ENCODE peak calls at places on chromosomes 16 and 17, in nine cellular contexts. C is HCEC 1CT; T is natural killer cell treated with Interleukin-12 subunit alpha and Interleukin-12 subunit beta and Interleukin-15 and Interleukin-18, amount 100 ng/mL, for 72 hours; K is stimulated activated CD8-positive, alpha-beta memory T cell treated with anti-CD3 and anti-CD28 coated beads, Interleukin-7, amount 100 ng/mL, for 1 hour; J is occipital lobe; H is endodermal cell; A is retina; Q is GOT3; O is progenitor cell of endocrine pancreas. M is an unnamed sample.

GRCh38 chr17:69732272-69732671 is 317.8 kb downstream of the MAP2K6 start:
- DNase-seq in A (no peak), J (no peak), H (no peak), T (no peak), O (no peak), Q (no peak), K (no peak), C (peak), M (no peak)

GRCh38 chr16:80254970-80255369 is 285.8 kb upstream of the DYNLRB2 start:
- DNase-seq in T (no peak), Q (no peak), J (no peak), C (no peak), O (no peak), H (no peak), A (no peak), K (no peak), M (no peak)

GRCh38 chr17:29918922-29919856 is 10.8 kb downstream of the SSH2 start:
- DNase-seq in A (no peak), C (no peak), Q (no peak), H (no peak), T (no peak), O (no peak), J (no peak), K (no peak), M (peak)

GRCh38 chr17:76145231-76146052 is 4.4 kb upstream of the FOXJ1 start:
- DNase-seq in J (no peak), C (no peak), T (peak), A (no peak), H (peak), O (no peak), K (no peak), Q (no peak), M (no peak)

GRCh38 chr16:85350973-85351372 is 238.7 kb upstream of the CIBAR2 start:
- DNase-seq in T (no peak), H (no peak), J (peak), C (peak), Q (peak), A (no peak), K (no peak), O (no peak), M (peak)

GRCh38 chr17:59872351-59872750 is 20.4 kb downstream of the TUBD1 start:
- DNase-seq in K (no peak), C (no peak), Q (no peak), H (no peak), O (no peak), J (no peak), T (no peak), A (no peak), M (no peak)

GRCh38 chr17:35212668-35213067 is 18.5 kb upstream of the SLC35G3 start:
- DNase-seq in T (no peak), Q (no peak), O (no peak), H (no peak), A (no peak), C (no peak), K (no peak), J (no peak), M (no peak)

GRCh38 chr17:29581583-29582253 is 7.7 kb downstream of the GIT1 start:
- DNase-seq in A (no peak), Q (no peak), K (no peak), H (peak), O (no peak), J (peak), T (no peak), C (no peak), M (no peak)

GRCh38 chr16:68096491-68096890 is 11.3 kb downstream of the NFATC3 start:
- DNase-seq in T (no peak), O (no peak), C (no peak), H (no peak), A (no peak), J (no peak), Q (no peak), K (no peak), M (no peak)

GRCh38 chr16:31202402-31203385 is at the start of gene PYCARD:
- DNase-seq in O (peak), T (no peak), A (peak), K (no peak), H (peak), Q (no peak), C (peak), J (no peak), M (peak)

GRCh38 chr17:7356072-7356549 is 1.2 kb downstream of the TMEM95 start:
- DNase-seq in T (peak), H (peak), K (peak), J (peak), A (peak), Q (no peak), C (peak), O (peak), M (peak)

GRCh38 chr16:86424413-86424812 is 85.9 kb upstream of the FOXF1 start:
- DNase-seq in H (peak), A (no peak), T (peak), K (no peak), C (no peak), Q (no peak), J (no peak), O (no peak), M (no peak)

GRCh38 chr17:67582632-67583230 is 135.0 kb upstream of the NOL11 start:
- DNase-seq in Q (no peak), A (no peak), T (no peak), K (no peak), H (peak), J (no peak), C (no peak), O (no peak), M (no peak)

GRCh38 chr17:18966831-18967624 is 15.1 kb downstream of the SLC5A10 start:
- DNase-seq in J (no peak), O (no peak), A (peak), T (no peak), Q (no peak), H (peak), C (no peak), K (no peak), M (peak)

GRCh38 chr17:64112978-64113377 is 17.0 kb downstream of the ERN1 start:
- DNase-seq in J (no peak), Q (no peak), K (no peak), C (no peak), T (no peak), O (no peak), H (no peak), A (no peak), M (no peak)

GRCh38 chr16:64158941-64159588 is 962.8 kb downstream of the CDH11 start:
- DNase-seq in Q (no peak), H (no peak), O (no peak), K (no peak), T (no peak), J (no peak), A (no peak), C (no peak), M (no peak)

GRCh38 chr16:81076566-81077076 is 417 bp downstream of the C16orf46 start:
- DNase-seq in J (peak), K (peak), O (peak), A (peak), C (peak), H (peak), Q (peak), T (peak), M (peak)

GRCh38 chr17:2695243-2695960 is 16.2 kb downstream of the CLUH start:
- DNase-seq in Q (no peak), H (peak), K (no peak), T (no peak), A (no peak), O (no peak), J (no peak), C (no peak), M (peak)

GRCh38 chr17:63476494-63476856 is 386 bp upstream of the ACE start:
- DNase-seq in J (no peak), C (no peak), H (peak), Q (no peak), K (no peak), O (peak), T (no peak), A (peak), M (peak)

GRCh38 chr16:67995423-67995822 is 3.9 kb downstream of the DPEP2 start:
- DNase-seq in J (no peak), O (no peak), T (no peak), C (no peak), A (no peak), H (no peak), Q (no peak), K (no peak), M (no peak)

GRCh38 chr16:25007284-25007984 is 7.7 kb downstream of the ARHGAP17 start:
- DNase-seq in C (peak), J (no peak), T (no peak), O (no peak), H (no peak), Q (no peak), K (no peak), A (no peak), M (peak)

GRCh38 chr16:67562918-67563707 is 787 bp downstream of the CTCF start:
- DNase-seq in T (peak), J (peak), K (peak), A (peak), H (peak), Q (no peak), C (peak), O (peak), M (peak)